ENCODE peak calls at places on chromosome 6, in seven cellular contexts. E is activated CD8-positive, alpha-beta T cell treated with anti-CD3 and anti-CD28 coated beads for 36 hours; D is nephron progenitor cell; A is activated B cell treated with CpG ODN at 0.5 μM for 24 hours; H is H9; S is choroid plexus epithelial cell; B is fibroblast of pulmonary artery. F is an unnamed sample.

GRCh38 chr6:170148709-170149470 is 142.0 kb downstream of the DLL1 start:
- DNase-seq in E (no peak), D (no peak), A (no peak), H (no peak), S (no peak), B (no peak), F (no peak)

GRCh38 chr6:7171119-7171518 is 63.4 kb downstream of the RREB1 start:
- DNase-seq in E (no peak), D (no peak), A (no peak), H (no peak), S (no peak), B (no peak), F (no peak)

GRCh38 chr6:52284131-52284459 is 447 bp downstream of the MCM3 start:
- DNase-seq in E (peak; percentile 71), D (peak; percentile 71), A (no peak), H (peak; percentile 81), S (peak; percentile 37), B (no peak), F (no peak)

GRCh38 chr6:139965393-139965792 is 590.9 kb upstream of the CITED2 start:
- DNase-seq in E (no peak), D (no peak), A (no peak), H (no peak), S (peak; percentile 80), B (peak; percentile 49), F (no peak)

GRCh38 chr6:18985061-18985460 is 597.9 kb downstream of the RNF144B start:
- DNase-seq in E (no peak), D (no peak), A (no peak), H (no peak), S (no peak), B (no peak), F (no peak)

GRCh38 chr6:34242252-34243130 is 5.8 kb downstream of the HMGA1 start:
- DNase-seq in E (no peak), D (no peak), A (no peak), H (no peak), S (no peak), B (no peak), F (no peak)

GRCh38 chr6:162907876-162908481 is 180.2 kb downstream of the PACRG start:
- DNase-seq in E (no peak), D (no peak), A (no peak), H (no peak), S (peak; percentile 76), B (peak; percentile 74), F (peak; percentile 38)

GRCh38 chr6:2522521-2522920 is 228.2 kb downstream of the MYLK4 start:
- DNase-seq in E (no peak), D (no peak), A (no peak), H (no peak), S (peak; percentile 78), B (peak; percentile 71), F (peak; percentile 9)

GRCh38 chr6:116409756-116410155 is 39.0 kb downstream of the DSE start:
- DNase-seq in E (no peak), D (no peak), A (no peak), H (no peak), S (no peak), B (no peak), F (no peak)

GRCh38 chr6:25717856-25718740 is 36.4 kb upstream of the SLC17A4 start:
- DNase-seq in E (no peak), D (no peak), A (no peak), H (no peak), S (peak; percentile 56), B (peak; percentile 61), F (peak; percentile 26)

GRCh38 chr6:108836061-108836460 is 12.2 kb upstream of the ARMC2 start:
- DNase-seq in E (no peak), D (no peak), A (no peak), H (no peak), S (peak; percentile 42), B (no peak), F (peak; percentile 20)

GRCh38 chr6:108839068-108839467 is 9.2 kb upstream of the ARMC2 start:
- DNase-seq in E (no peak), D (peak; percentile 16), A (no peak), H (peak; percentile 47), S (no peak), B (no peak), F (no peak)

GRCh38 chr6:108837236-108837971 is 10.8 kb upstream of the ARMC2 start:
- DNase-seq in E (peak; percentile 21), D (no peak), A (no peak), H (no peak), S (peak; percentile 19), B (no peak), F (peak; percentile 25)

GRCh38 chr6:108840919-108841318 is 7.3 kb upstream of the ARMC2 start:
- DNase-seq in E (no peak), D (no peak), A (no peak), H (no peak), S (no peak), B (no peak), F (no peak)

DNA sequence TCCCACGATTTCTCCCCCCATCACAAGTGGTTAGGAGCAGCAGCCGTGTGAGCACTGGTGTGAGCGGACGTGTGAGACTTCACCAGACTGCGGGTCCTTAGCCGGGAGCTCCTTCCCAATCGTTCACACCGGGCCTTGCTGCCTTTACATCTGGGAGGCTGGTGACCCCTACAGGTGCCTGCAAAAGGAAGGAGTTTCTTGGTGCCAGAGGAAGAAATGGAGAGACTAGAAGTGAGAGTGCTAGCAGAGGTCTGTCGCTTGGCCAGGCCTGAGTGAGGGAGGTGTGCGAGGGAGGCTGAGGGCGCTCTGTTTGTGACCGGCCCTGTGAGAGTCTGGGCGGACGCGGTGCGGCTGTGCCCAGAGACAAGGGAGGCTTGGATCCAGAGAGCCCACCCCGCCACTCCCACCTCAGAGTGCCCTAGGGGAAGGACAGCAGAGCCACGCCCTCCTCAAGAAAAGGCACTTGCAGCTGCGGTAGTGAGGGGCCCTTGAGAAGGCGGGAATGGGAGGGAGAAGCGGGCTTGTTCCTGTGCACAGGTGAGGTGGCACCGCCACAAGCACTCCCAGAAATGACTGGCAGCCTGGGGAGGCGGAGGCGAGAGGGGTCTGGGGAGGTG is 10.0 kb upstream of the ARMC2 start:
- DNase-seq in E (no peak), D (peak; percentile 46), A (no peak), H (peak; percentile 95), S (peak; percentile 45), B (peak; percentile 40), F (peak; percentile 9)
- TF ChIP-seq CTCF in E (no peak), D (no peak), A (no peak), H (peak; percentile 66), S (peak; percentile 42), B (peak; percentile 24), F (peak; percentile 18)

GRCh38 chr6:89886378-89887120 is 7.7 kb upstream of the GJA10 start:
- DNase-seq in E (no peak), D (no peak), A (no peak), H (no peak), S (no peak), B (no peak), F (no peak)
- TF ChIP-seq CTCF in E (no peak), D (no peak), A (no peak), H (no peak), S (no peak), B (no peak), F (no peak)

DNA sequence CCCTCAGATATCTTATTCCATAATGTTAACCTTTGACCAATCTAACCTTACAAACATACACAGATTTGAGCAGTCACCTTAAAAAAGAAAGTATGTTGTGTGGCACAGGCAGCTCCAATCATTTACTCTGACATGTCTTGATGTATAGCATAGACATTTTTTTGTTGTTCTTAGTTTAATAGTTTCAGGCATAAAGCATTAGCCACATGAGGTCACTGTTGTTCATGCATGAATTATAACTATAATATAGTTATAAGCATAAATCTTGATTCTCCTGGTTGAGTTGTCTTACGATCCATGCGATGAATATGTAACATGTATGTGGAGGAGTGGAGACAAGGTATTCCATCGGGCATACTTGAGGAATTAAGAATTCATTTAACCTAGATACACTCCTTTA is 26.1 kb upstream of the NKAIN2 start:
- DNase-seq in E (no peak), D (no peak), A (no peak), H (no peak), S (peak; percentile 71), B (peak; percentile 36), F (no peak)
- TF ChIP-seq CTCF in E (no peak), D (no peak), A (no peak), H (no peak), S (peak; percentile 59), B (peak; percentile 36), F (no peak)

DNA sequence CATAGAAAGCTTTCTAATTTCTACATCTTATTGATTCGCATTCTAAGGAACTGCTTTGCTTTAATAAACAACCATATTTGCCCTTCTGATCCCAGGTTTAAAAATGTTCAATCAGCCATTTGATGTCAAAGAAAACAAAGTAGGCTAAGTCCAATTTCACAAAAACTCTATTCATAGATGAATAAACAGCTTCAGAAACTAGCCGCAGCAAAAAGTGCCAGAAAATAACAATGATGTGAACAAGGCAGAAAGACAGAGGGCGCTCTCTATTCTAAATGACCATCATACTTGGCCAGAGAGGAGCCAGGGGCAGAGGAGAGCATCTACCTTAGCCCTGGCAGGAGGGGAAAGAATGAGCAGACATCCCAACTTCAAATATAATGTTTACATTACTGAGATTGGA is 9.7 kb downstream of the CNKSR3 start:
- DNase-seq in E (no peak), D (no peak), A (no peak), H (no peak), S (no peak), B (no peak), F (no peak)
- TF ChIP-seq CTCF in E (no peak), D (peak; percentile 44), A (no peak), H (peak; percentile 77), S (peak; percentile 68), B (peak; percentile 51), F (peak; percentile 30)

GRCh38 chr6:155120034-155120433 is 124.9 kb downstream of the TIAM2 start:
- DNase-seq in E (no peak), D (no peak), A (no peak), H (peak; percentile 83), S (no peak), B (no peak), F (no peak)
- TF ChIP-seq CTCF in E (no peak), D (no peak), A (no peak), H (no peak), S (no peak), B (no peak), F (no peak)

DNA sequence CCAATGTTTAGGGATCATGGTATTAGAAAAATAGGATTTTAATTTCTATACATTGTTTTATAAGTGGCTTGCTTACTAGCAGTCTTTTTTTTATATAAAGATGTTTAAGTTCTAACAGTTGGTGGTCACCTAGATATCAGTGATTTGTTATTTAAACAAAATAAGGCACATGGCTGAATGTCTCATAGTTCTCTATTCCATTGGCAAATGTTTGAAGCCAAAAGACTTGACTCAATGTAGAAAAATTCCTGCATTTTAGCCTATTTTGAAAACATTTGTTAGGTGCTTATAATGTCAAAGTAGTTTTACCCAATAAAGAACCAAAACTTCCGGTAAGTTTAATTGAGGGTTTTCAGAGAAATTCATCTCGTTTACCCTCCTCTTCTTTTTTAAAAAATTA is 26.8 kb downstream of the MAPK14 start:
- DNase-seq in E (no peak), D (no peak), A (no peak), H (no peak), S (no peak), B (no peak), F (no peak)
- TF ChIP-seq CTCF in E (no peak), D (no peak), A (no peak), H (no peak), S (no peak), B (no peak), F (no peak)

DNA sequence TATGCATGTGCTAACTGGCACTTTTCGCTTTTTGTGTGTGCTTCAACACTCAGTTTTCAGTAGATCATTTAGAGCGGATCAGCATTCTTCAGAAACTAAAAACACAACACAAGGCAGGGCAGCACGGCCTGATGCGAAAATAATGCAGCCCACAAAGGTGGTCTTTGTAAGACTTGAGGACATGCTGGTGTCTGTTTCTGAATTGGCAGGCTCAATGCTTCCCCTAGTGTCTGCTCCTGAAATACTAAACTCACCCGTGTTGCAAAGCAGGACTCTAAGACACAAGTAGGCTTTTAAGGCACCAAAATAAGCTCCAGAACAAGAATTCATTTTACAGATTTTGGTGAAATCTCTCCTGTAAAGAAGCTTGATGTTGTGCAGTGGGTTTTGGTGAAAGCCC is 676.5 kb downstream of the TENT5A start:
- DNase-seq in E (no peak), D (peak; percentile 25), A (no peak), H (peak; percentile 64), S (peak; percentile 55), B (peak; percentile 31), F (no peak)
- TF ChIP-seq CTCF in E (no peak), D (peak; percentile 69), A (no peak), H (peak; percentile 77), S (peak; percentile 79), B (peak; percentile 69), F (peak; percentile 49)

F was measured in AG10803.